ENCODE peak calls at places on chromosomes 16 and 17, in ten cellular contexts. H is GM20000, U is thyroid gland, L is left ventricle myocardium inferior, W is right lobe of liver, Z is dorsolateral prefrontal cortex, B is cardiac muscle cell, C is H9, O is HFFc6, A is mesothelial cell of epicardium. Q is an unnamed sample.
A peak's percentile ranks its signal among the peaks of the same experiment; 100 is the strongest.

GRCh38 chr17:73029021-73029420 is 63.5 kb downstream of the SLC39A11 start:
- DNase-seq in O (no peak), C (no peak), L (no peak), A (no peak), Z (no peak), U (no peak), W (no peak), H (no peak), B (no peak), Q (no peak)

GRCh38 chr16:12680531-12680930 is 123.2 kb downstream of the CPPED1 start:
- DNase-seq in A (no peak), H (no peak), C (peak; percentile 46), U (no peak), O (no peak), B (no peak), W (no peak), L (no peak), Z (no peak), Q (no peak)

GRCh38 chr17:35345926-35346771 is 27.3 kb downstream of the SLFN11 start:
- DNase-seq in B (peak; percentile 4), C (peak; percentile 75), O (peak; percentile 68), H (no peak), W (peak; percentile 79), L (peak; percentile 79), A (no peak), Z (no peak), U (peak; percentile 51), Q (no peak)

GRCh38 chr16:31128711-31129567 is 6.6 kb downstream of the PRSS8 start:
- DNase-seq in L (peak; percentile 40), H (no peak), O (no peak), W (no peak), A (no peak), Z (no peak), B (no peak), U (no peak), C (no peak), Q (no peak)

GRCh38 chr17:67717192-67717623 is 528 bp upstream of the NOL11 start:
- DNase-seq in O (no peak), U (no peak), A (no peak), H (peak; percentile 7), B (no peak), C (no peak), W (no peak), Z (no peak), L (no peak), Q (no peak)

GRCh38 chr16:64910351-64910750 is 211.5 kb downstream of the CDH11 start:
- DNase-seq in C (peak; percentile 30), U (no peak), H (no peak), A (peak; percentile 39), W (no peak), B (no peak), L (peak; percentile 57), O (peak; percentile 24), Z (peak; percentile 33), Q (peak; percentile 90)

GRCh38 chr17:18224428-18225120 is 861 bp upstream of the LLGL1 start:
- DNase-seq in C (peak; percentile 98), W (peak; percentile 58), U (no peak), L (peak; percentile 42), B (peak; percentile 39), O (no peak), H (no peak), Z (no peak), A (no peak), Q (no peak)

GRCh38 chr17:48375356-48375755 is 54.7 kb downstream of the SKAP1 start:
- DNase-seq in H (no peak), B (no peak), L (no peak), W (no peak), A (no peak), U (no peak), O (no peak), C (no peak), Z (no peak), Q (no peak)

GRCh38 chr17:73098919-73099318 is 6.4 kb upstream of the SLC39A11 start:
- DNase-seq in C (no peak), U (no peak), Z (no peak), H (no peak), L (no peak), B (no peak), O (no peak), W (no peak), A (no peak), Q (no peak)

GRCh38 chr17:77423589-77424451 is 283.1 kb downstream of the SEC14L1 start:
- DNase-seq in B (no peak), H (no peak), W (peak; percentile 82), C (no peak), L (peak; percentile 89), Z (peak; percentile 52), A (no peak), U (peak; percentile 77), O (peak; percentile 96), Q (no peak)

GRCh38 chr17:78345172-78345571 is 14.7 kb downstream of the SOCS3 start:
- DNase-seq in O (no peak), Z (no peak), L (no peak), C (peak; percentile 39), W (no peak), H (no peak), B (no peak), U (no peak), A (no peak), Q (no peak)

GRCh38 chr16:9665851-9666271 is 516.4 kb downstream of the GRIN2A start:
- DNase-seq in B (no peak), W (no peak), H (no peak), U (no peak), A (no peak), O (no peak), C (no peak), Z (no peak), L (no peak), Q (no peak)

GRCh38 chr17:5772720-5773119 is 188.4 kb upstream of the NLRP1 start:
- DNase-seq in A (no peak), L (no peak), C (no peak), O (no peak), H (no peak), U (no peak), Z (no peak), B (no peak), W (no peak), Q (no peak)

DNA sequence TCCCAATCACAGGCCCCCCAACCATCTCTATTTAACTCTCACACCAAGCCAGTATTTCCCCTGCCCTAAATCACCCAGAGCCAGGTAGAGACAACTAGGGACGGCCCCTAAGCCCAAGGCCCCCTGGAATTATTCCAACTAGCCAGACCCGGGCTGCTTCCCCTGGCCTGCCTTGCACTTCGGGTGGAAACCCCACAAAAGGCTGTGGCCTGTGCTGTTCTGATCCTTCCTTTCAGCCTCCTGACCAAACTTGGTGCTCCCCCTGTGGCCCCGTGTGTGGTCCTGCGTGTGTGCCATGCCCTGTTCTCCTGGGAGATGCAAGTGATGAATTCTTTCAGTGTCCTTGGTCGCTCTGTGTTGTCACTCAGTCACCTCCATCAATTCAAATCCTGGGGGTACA is 14.9 kb downstream of the CCL17 start:
- DNase-seq in O (no peak), A (no peak), L (no peak), C (no peak), B (no peak), U (no peak), Z (no peak), H (no peak), W (no peak), Q (no peak)
- TF ChIP-seq CTCF in O (no peak), A (no peak), L (no peak), C (no peak), B (no peak), U (no peak), Z (no peak), H (no peak), W (no peak), Q (no peak)

GRCh38 chr16:49704586-49705155 is 151.2 kb downstream of the ZNF423 start:
- DNase-seq in Z (no peak), O (no peak), L (no peak), H (no peak), A (no peak), W (no peak), B (no peak), C (peak; percentile 68), U (no peak), Q (no peak)
- TF ChIP-seq CTCF in Z (no peak), O (no peak), L (no peak), H (no peak), A (no peak), W (no peak), B (no peak), C (peak; percentile 60), U (no peak), Q (no peak)

GRCh38 chr16:89456412-89456811 is 33.9 kb downstream of the ANKRD11 start:
- DNase-seq in L (no peak), B (no peak), A (no peak), H (no peak), Z (no peak), W (no peak), C (no peak), U (no peak), O (no peak), Q (no peak)

GRCh38 chr16:89455178-89455577 is 35.2 kb downstream of the ANKRD11 start:
- DNase-seq in W (no peak), B (no peak), U (no peak), A (no peak), C (no peak), H (no peak), O (no peak), L (no peak), Z (no peak), Q (no peak)

GRCh38 chr16:89455692-89456091 is 34.7 kb downstream of the ANKRD11 start:
- DNase-seq in A (no peak), U (no peak), W (no peak), Z (no peak), O (no peak), C (no peak), B (no peak), H (no peak), L (no peak), Q (no peak)

DNA sequence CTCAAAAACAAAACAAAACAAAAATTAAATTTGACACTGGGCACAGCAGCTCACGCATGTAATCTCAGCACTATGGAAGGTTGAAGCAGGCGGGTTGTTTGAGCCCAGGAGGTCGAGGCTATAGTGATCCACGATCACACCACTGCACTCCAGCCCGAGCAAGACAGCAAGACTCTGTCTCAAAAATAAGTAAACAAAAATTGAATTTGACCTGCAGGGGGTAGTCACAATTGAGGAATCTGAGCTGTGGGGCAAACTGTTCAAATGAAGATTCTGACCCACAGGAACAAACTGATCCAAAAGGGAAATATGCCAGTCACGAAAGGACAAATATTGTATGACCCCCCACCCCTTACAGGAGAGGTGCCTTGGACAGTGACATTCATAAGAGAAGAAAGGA is 29.8 kb downstream of the ANKRD11 start:
- DNase-seq in U (no peak), H (no peak), L (no peak), B (no peak), C (no peak), Z (no peak), A (no peak), O (no peak), W (no peak), Q (no peak)
- TF ChIP-seq CTCF in U (no peak), H (no peak), L (no peak), B (no peak), C (no peak), Z (no peak), A (no peak), O (peak; percentile 25), W (no peak), Q (no peak)

DNA sequence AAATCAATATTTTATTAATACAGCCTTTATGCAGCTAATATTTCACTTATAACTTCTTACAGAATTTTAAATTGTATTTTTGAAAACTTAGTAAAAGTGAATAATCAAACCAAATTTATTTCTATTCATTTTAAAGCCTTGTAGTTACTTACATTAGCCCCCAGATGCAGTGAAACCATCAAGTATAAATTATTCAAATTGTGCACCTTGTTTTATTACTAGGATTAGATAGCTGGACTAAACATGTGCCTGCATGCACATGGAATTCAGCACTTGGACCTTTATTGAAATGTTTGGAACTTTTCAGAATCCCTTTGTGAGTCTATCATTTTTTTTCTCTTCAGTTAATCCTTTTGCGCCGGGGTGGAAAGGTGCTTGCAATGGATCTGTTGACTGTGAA is 4.7 kb downstream of the ZPBP2 start:
- DNase-seq in O (peak; percentile 40), B (no peak), Z (no peak), U (no peak), W (no peak), C (no peak), A (no peak), L (no peak), H (no peak), Q (no peak)
- TF ChIP-seq CTCF in O (peak; percentile 79), B (peak; percentile 36), Z (no peak), U (no peak), W (peak; percentile 53), C (no peak), A (no peak), L (peak; percentile 43), H (no peak), Q (no peak)

Q was measured in osteocyte.